ENCODE peak calls at places on chromosomes 3 and 15, in nine cellular contexts. One of them, this sample, is unnamed.

GRCh38 chr15:53230473-53230872 is 440.3 kb upstream of the ONECUT1 start:
- DNase-seq in AG10803: no peak
- DNase-seq in activated T-cell treated with anti-CD3 and anti-CD28 coated beads for 4 hours: no peak
- DNase-seq in OCI-M1: no peak
- DNase-seq in NCI-H1417: no peak
- DNase-seq in NCI-H2081: no peak
- DNase-seq in hypothalamus: no peak
- DNase-seq in activated effector memory CD4-positive, alpha-beta T cell treated with Interleukin-2 at 50 U/mL for 16 hours: no peak
- DNase-seq in AG09319: no peak
- DNase-seq in this sample: no peak

GRCh38 chr15:64596701-64597468 is 136.5 kb downstream of the ZNF609 start:
- DNase-seq in OCI-M1: peak; percentile 65
- DNase-seq in AG09319: peak; percentile 20
- DNase-seq in hypothalamus: no peak
- DNase-seq in NCI-H1417: peak; percentile 77
- DNase-seq in activated T-cell treated with anti-CD3 and anti-CD28 coated beads for 4 hours: no peak
- DNase-seq in NCI-H2081: peak; percentile 69
- DNase-seq in AG10803: peak; percentile 61
- DNase-seq in activated effector memory CD4-positive, alpha-beta T cell treated with Interleukin-2 at 50 U/mL for 16 hours: no peak
- DNase-seq in this sample: no peak

GRCh38 chr3:158167737-158168469 is 58.0 kb downstream of the RSRC1 start:
- DNase-seq in hypothalamus: no peak
- DNase-seq in AG09319: peak; percentile 88
- DNase-seq in AG10803: peak; percentile 96
- DNase-seq in OCI-M1: peak; percentile 87
- DNase-seq in activated T-cell treated with anti-CD3 and anti-CD28 coated beads for 4 hours: no peak
- DNase-seq in NCI-H1417: no peak
- DNase-seq in NCI-H2081: no peak
- DNase-seq in activated effector memory CD4-positive, alpha-beta T cell treated with Interleukin-2 at 50 U/mL for 16 hours: no peak
- DNase-seq in this sample: peak; percentile 94

GRCh38 chr3:51380601-51381332 is 4.3 kb upstream of the MANF start:
- DNase-seq in hypothalamus: no peak
- DNase-seq in activated T-cell treated with anti-CD3 and anti-CD28 coated beads for 4 hours: no peak
- DNase-seq in activated effector memory CD4-positive, alpha-beta T cell treated with Interleukin-2 at 50 U/mL for 16 hours: no peak
- DNase-seq in NCI-H1417: no peak
- DNase-seq in NCI-H2081: no peak
- DNase-seq in AG09319: no peak
- DNase-seq in OCI-M1: no peak
- DNase-seq in AG10803: no peak
- DNase-seq in this sample: no peak

GRCh38 chr3:187125319-187126031 is 13.8 kb downstream of the RPL39L start:
- DNase-seq in NCI-H2081: no peak
- DNase-seq in activated effector memory CD4-positive, alpha-beta T cell treated with Interleukin-2 at 50 U/mL for 16 hours: no peak
- DNase-seq in activated T-cell treated with anti-CD3 and anti-CD28 coated beads for 4 hours: no peak
- DNase-seq in NCI-H1417: no peak
- DNase-seq in hypothalamus: no peak
- DNase-seq in OCI-M1: no peak
- DNase-seq in AG09319: no peak
- DNase-seq in AG10803: no peak
- DNase-seq in this sample: no peak

GRCh38 chr3:142857056-142857455 is 31.8 kb downstream of the PCOLCE2 start:
- DNase-seq in activated T-cell treated with anti-CD3 and anti-CD28 coated beads for 4 hours: no peak
- DNase-seq in NCI-H1417: no peak
- DNase-seq in hypothalamus: no peak
- DNase-seq in activated effector memory CD4-positive, alpha-beta T cell treated with Interleukin-2 at 50 U/mL for 16 hours: no peak
- DNase-seq in AG10803: no peak
- DNase-seq in NCI-H2081: peak; percentile 45
- DNase-seq in OCI-M1: peak; percentile 31
- DNase-seq in AG09319: no peak
- DNase-seq in this sample: peak; percentile 13

GRCh38 chr3:143002727-143003126 is 1.4 kb downstream of the U2SURP start:
- DNase-seq in hypothalamus: no peak
- DNase-seq in activated effector memory CD4-positive, alpha-beta T cell treated with Interleukin-2 at 50 U/mL for 16 hours: no peak
- DNase-seq in AG10803: no peak
- DNase-seq in NCI-H2081: no peak
- DNase-seq in OCI-M1: peak; percentile 65
- DNase-seq in AG09319: no peak
- DNase-seq in activated T-cell treated with anti-CD3 and anti-CD28 coated beads for 4 hours: no peak
- DNase-seq in NCI-H1417: no peak
- DNase-seq in this sample: no peak

GRCh38 chr3:147298511-147298982 is 107.8 kb downstream of the ZIC4 start:
- DNase-seq in NCI-H2081: no peak
- DNase-seq in OCI-M1: no peak
- DNase-seq in activated effector memory CD4-positive, alpha-beta T cell treated with Interleukin-2 at 50 U/mL for 16 hours: no peak
- DNase-seq in activated T-cell treated with anti-CD3 and anti-CD28 coated beads for 4 hours: no peak
- DNase-seq in AG10803: peak; percentile 100
- DNase-seq in hypothalamus: no peak
- DNase-seq in NCI-H1417: no peak
- DNase-seq in AG09319: peak; percentile 98
- DNase-seq in this sample: peak; percentile 52